ENCODE peak calls at places on chromosomes 4 and X, in five cellular contexts. W is A549, K is breast epithelium, M is uterus, D is IMR-90. U is an unnamed sample.

GRCh38 chrX:155966876-155967275 is 30.6 kb upstream of the IL9R start:
- DNase-seq in W (peak), K (no peak), M (no peak), D (no peak), U (no peak)

GRCh38 chr4:99808260-99808857 is 8.3 kb upstream of the DAPP1 start:
- DNase-seq in W (peak), K (no peak), M (no peak), D (peak), U (peak)

GRCh38 chr4:170420255-170420693 is 330.5 kb upstream of the AADAT start:
- DNase-seq in W (no peak), K (no peak), M (no peak), D (peak), U (no peak)

GRCh38 chrX:9708923-9709553 is 56.6 kb downstream of the GPR143 start:
- DNase-seq in W (peak), K (peak), M (peak), D (peak), U (peak)

GRCh38 chrX:124338733-124339514 is 6.5 kb downstream of the TEX13D start:
- DNase-seq in W (no peak), K (no peak), M (no peak), D (no peak), U (no peak)

GRCh38 chr4:102172341-102172740 is 172.9 kb downstream of the SLC39A8 start:
- DNase-seq in W (no peak), K (no peak), M (no peak), D (no peak), U (no peak)

GRCh38 chr4:48173055-48173991 is 39.3 kb upstream of the TXK start:
- DNase-seq in W (peak), K (no peak), M (no peak), D (peak), U (no peak)

GRCh38 chrX:103396660-103397059 is 20.3 kb downstream of the BEX3 start:
- DNase-seq in W (no peak), K (no peak), M (no peak), D (no peak), U (no peak)

GRCh38 chrX:15769300-15769954 is 20.9 kb upstream of the ZRSR2 start:
- DNase-seq in W (no peak), K (no peak), M (no peak), D (peak), U (no peak)

GRCh38 chrX:134547047-134547679 is 87.2 kb downstream of the HPRT1 start:
- DNase-seq in W (peak), K (no peak), M (no peak), D (peak), U (no peak)

GRCh38 chr4:54539500-54540029 is 118.2 kb upstream of the KIT start:
- DNase-seq in W (peak), K (peak), M (no peak), D (peak), U (peak)

GRCh38 chr4:94412019-94413017 is 39.4 kb upstream of the PDLIM5 start:
- DNase-seq in W (peak), K (no peak), M (peak), D (peak), U (no peak)

GRCh38 chr4:1207157-1207470 is 34.7 kb upstream of the SPON2 start:
- DNase-seq in W (no peak), K (peak), M (no peak), D (no peak), U (peak)

GRCh38 chr4:98222306-98222705 is 38.9 kb upstream of the RAP1GDS1 start:
- DNase-seq in W (no peak), K (no peak), M (no peak), D (no peak), U (no peak)

GRCh38 chrX:108019382-108019857 is 25.4 kb upstream of the VSIG1 start:
- DNase-seq in W (no peak), K (no peak), M (no peak), D (no peak), U (no peak)

GRCh38 chr4:184389978-184390518 is 84.3 kb downstream of the IRF2 start:
- DNase-seq in W (no peak), K (no peak), M (no peak), D (no peak), U (no peak)

GRCh38 chr4:15754323-15754722 is 23.8 kb upstream of the CD38 start:
- DNase-seq in W (no peak), K (no peak), M (no peak), D (peak), U (no peak)

GRCh38 chr4:76590847-76591281 is 155.8 kb downstream of the SHROOM3 start:
- DNase-seq in W (no peak), K (no peak), M (no peak), D (peak), U (no peak)

DNA sequence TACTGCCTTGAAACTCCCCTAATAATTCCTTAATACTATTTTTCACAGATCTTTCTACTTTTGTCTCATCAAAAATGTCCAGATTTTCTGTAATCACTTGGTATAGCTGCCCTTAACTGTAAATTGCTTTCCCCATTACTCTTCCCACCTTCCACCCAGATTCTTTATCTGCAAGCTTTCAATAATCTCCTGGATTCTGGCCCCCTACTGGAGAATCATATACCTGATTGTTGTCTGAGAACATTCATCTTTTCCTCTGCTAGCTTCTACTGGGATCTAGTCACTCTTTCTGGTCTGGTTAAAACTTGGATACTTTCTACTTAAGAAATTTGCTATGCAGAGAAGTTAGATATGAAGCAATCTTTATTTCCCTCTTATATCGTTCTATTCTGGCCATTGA is 552.6 kb downstream of the PCDH19 start:
- DNase-seq in W (no peak), K (no peak), M (no peak), D (no peak), U (no peak)
- TF ChIP-seq CTCF in W (no peak), K (no peak), M (no peak), D (no peak), U (no peak)

GRCh38 chr4:20085653-20086052 is 166.1 kb upstream of the SLIT2 start:
- DNase-seq in W (no peak), K (no peak), M (no peak), D (no peak), U (no peak)

GRCh38 chr4:20086067-20086466 is 165.6 kb upstream of the SLIT2 start:
- DNase-seq in W (no peak), K (no peak), M (no peak), D (no peak), U (no peak)

GRCh38 chr4:20085156-20085555 is 166.5 kb upstream of the SLIT2 start:
- DNase-seq in W (no peak), K (no peak), M (no peak), D (no peak), U (no peak)

GRCh38 chr4:20086768-20087167 is 164.9 kb upstream of the SLIT2 start:
- DNase-seq in W (no peak), K (no peak), M (no peak), D (no peak), U (no peak)

GRCh38 chr4:20084488-20084887 is 167.2 kb upstream of the SLIT2 start:
- DNase-seq in W (no peak), K (no peak), M (no peak), D (no peak), U (no peak)
- TF ChIP-seq POLR2A in W (no peak), K (no peak), M (no peak), D (no peak), U (no peak)

DNA sequence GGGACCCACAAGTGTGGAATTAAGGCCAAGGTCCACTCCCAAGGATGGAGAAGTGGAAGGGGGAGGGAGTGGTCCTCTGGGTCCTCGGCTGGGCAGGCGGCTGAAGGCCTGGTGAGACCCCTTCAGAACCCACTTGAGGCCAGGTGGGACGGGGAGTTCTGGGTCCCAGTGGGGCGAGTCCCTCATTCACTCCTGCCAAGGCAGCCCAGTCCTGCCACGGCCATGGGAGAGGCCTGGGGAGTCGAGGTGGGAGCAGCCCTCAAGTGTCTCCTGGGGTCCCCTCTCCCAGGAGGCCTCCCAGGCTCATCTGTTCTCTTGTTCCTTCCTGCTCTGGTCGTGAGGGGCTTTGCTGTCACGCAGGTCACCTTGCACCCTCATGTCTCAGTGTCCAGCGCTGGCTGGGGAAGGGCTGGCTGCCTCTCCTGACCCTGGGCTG is 6.1 kb upstream of the SH3BP2 start:
- DNase-seq in W (no peak), K (no peak), M (no peak), D (no peak), U (no peak)
- H3K27ac ChIP-seq in W (no peak), K (no peak), M (no peak), D (no peak), U (peak)

DNA sequence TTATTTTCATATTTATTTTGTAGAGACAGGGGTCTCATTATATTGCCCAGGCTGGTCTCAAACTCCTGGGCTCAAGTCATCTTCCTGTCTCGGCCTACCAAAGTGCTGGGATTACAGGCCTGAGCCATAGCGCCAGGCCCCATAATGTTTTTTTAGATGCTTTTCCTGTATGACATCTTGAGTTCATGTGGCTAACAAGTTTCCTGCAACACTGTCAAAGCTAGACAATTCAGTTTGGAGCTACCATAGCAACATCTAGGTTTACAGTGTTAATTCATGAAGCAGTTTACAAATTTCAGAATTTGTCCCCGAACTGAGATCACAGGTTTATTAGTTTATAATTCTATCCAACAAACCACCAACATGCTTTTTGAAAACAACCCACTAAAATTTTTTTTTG is 6.4 kb upstream of the IL13RA2 start:
- DNase-seq in W (no peak), K (no peak), M (no peak), D (no peak), U (no peak)
- TF ChIP-seq CTCF in W (no peak), K (no peak), M (no peak), D (no peak), U (no peak)

DNA sequence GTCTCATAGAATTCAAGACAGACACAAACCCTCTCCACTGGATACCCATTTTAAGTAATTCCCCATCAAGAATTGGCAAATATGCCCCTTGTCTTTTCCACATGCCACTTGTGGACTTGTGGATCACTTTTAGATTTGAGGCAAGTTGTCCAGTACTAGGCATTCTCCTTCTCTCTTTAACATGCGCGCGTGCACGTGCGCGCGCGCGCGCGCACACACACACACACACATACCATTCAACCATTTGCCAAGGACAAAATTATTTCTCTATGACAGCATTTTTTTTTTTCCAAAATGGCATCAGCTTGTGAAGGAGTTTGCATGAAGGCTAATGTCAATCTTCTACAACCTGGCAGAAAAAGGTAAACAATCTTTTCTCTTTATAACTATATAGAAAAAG is 1325.7 kb upstream of the IGFBP7 start:
- DNase-seq in W (no peak), K (no peak), M (no peak), D (no peak), U (no peak)
- TF ChIP-seq POLR2A in W (no peak), K (no peak), M (no peak), D (no peak), U (no peak)

DNA sequence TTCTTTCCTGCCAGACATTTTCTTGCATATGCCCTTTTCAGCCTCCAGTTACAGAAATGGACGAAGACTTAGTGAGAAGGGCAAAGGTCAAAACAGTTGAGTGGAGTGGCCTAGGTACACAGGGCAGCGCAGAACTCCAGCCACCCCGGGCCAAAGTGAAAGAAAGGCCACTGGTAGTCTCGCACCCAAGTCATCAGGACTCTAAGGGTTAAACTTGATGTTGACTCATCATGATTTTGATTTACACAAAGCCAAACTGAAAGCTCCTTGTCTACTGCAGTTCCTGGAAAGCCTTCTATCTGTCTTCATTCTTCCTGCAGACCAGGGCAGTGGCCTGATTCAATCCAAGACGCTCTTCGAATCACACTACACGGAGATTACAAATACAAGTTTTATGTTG is 2.6 kb upstream of the IL13RA1 start:
- DNase-seq in W (peak), K (no peak), M (no peak), D (peak), U (no peak)
- H3K27ac ChIP-seq in W (peak), K (no peak), M (peak), D (peak), U (no peak)

U was measured in heart left ventricle.